ENCODE peak calls at places on chromosomes 6 and 20, in eight cellular contexts. L is activated CD4-positive, CD25-positive, alpha-beta regulatory T cell treated with anti-CD3 and anti-CD28 coated beads, Interleukin-2, amount 50 U/mL, for 72 hours; C is lung; B is epithelial cell of proximal tubule; A is stimulated activated CD8-positive, alpha-beta memory T cell treated with anti-CD3 and anti-CD28 coated beads, Interleukin-7, amount 100 ng/mL, for 1 hour; M is fibroblast of villous mesenchyme; U is uterus; N is effector CD8-positive, alpha-beta T cell. W is an unnamed sample.

GRCh38 chr20:13261460-13262301 is 40.6 kb downstream of the ISM1 start:
- DNase-seq in L (peak; percentile 58), C (peak; percentile 37), B (no peak), A (peak; percentile 8), M (peak; percentile 53), U (peak; percentile 25), N (peak; percentile 30), W (peak; percentile 74)

GRCh38 chr6:136922680-136922996 is 537 bp downstream of the SLC35D3 start:
- DNase-seq in L (no peak), C (no peak), B (no peak), A (no peak), M (no peak), U (no peak), N (no peak), W (no peak)

GRCh38 chr20:45575931-45576330 is 3.2 kb downstream of the WFDC8 start:
- DNase-seq in L (no peak), C (no peak), B (no peak), A (no peak), M (no peak), U (no peak), N (no peak), W (no peak)

GRCh38 chr6:56940977-56941376 is 13.9 kb upstream of the BEND6 start:
- DNase-seq in L (no peak), C (no peak), B (no peak), A (no peak), M (no peak), U (no peak), N (no peak), W (no peak)

GRCh38 chr6:38012573-38012972 is 193.0 kb downstream of the ZFAND3 start:
- DNase-seq in L (no peak), C (no peak), B (no peak), A (no peak), M (peak; percentile 65), U (no peak), N (no peak), W (no peak)

GRCh38 chr6:163706688-163707087 is 292.2 kb downstream of the QKI start:
- DNase-seq in L (no peak), C (no peak), B (no peak), A (no peak), M (no peak), U (no peak), N (no peak), W (no peak)

GRCh38 chr6:96002912-96003311 is 12.9 kb upstream of the FUT9 start:
- DNase-seq in L (no peak), C (no peak), B (no peak), A (no peak), M (no peak), U (peak; percentile 4), N (no peak), W (no peak)

GRCh38 chr20:9353916-9354276 is 160.5 kb upstream of the LAMP5 start:
- DNase-seq in L (no peak), C (no peak), B (no peak), A (no peak), M (peak; percentile 51), U (no peak), N (no peak), W (no peak)

GRCh38 chr6:146851837-146852236 is 253.1 kb downstream of the ADGB start:
- DNase-seq in L (no peak), C (no peak), B (no peak), A (no peak), M (peak; percentile 85), U (no peak), N (no peak), W (no peak)

GRCh38 chr20:53760025-53760441 is 166.4 kb upstream of the ZNF217 start:
- DNase-seq in L (no peak), C (no peak), B (no peak), A (no peak), M (no peak), U (no peak), N (no peak), W (no peak)

GRCh38 chr6:122068291-122068769 is 331.1 kb upstream of the HSF2 start:
- DNase-seq in L (no peak), C (no peak), B (no peak), A (no peak), M (peak; percentile 56), U (no peak), N (no peak), W (no peak)

GRCh38 chr6:150038202-150038830 is 13.0 kb upstream of the RAET1L start:
- DNase-seq in L (no peak), C (no peak), B (no peak), A (no peak), M (no peak), U (no peak), N (no peak), W (no peak)

GRCh38 chr20:3704085-3704484 is 8.3 kb downstream of the SIGLEC1 start:
- DNase-seq in L (no peak), C (no peak), B (no peak), A (no peak), M (no peak), U (no peak), N (no peak), W (no peak)

GRCh38 chr20:2695206-2695983 is 2.8 kb downstream of the EBF4 start:
- DNase-seq in L (no peak), C (no peak), B (no peak), A (no peak), M (no peak), U (no peak), N (no peak), W (no peak)

GRCh38 chr6:136551103-136551502 is 881 bp upstream of the MAP7 start:
- DNase-seq in L (no peak), C (no peak), B (no peak), A (no peak), M (peak; percentile 23), U (no peak), N (no peak), W (no peak)

GRCh38 chr6:120826253-120826652 is 508.0 kb downstream of the TBC1D32 start:
- DNase-seq in L (no peak), C (no peak), B (no peak), A (no peak), M (no peak), U (no peak), N (no peak), W (peak; percentile 18)

GRCh38 chr6:167141667-167142432 is 15.9 kb downstream of the GPR31 start:
- DNase-seq in L (peak; percentile 50), C (peak; percentile 42), B (no peak), A (no peak), M (peak; percentile 26), U (no peak), N (no peak), W (peak; percentile 86)

GRCh38 chr6:81769834-81770233 is 17.4 kb upstream of the TENT5A start:
- DNase-seq in L (no peak), C (no peak), B (no peak), A (no peak), M (no peak), U (no peak), N (no peak), W (no peak)

GRCh38 chr6:73798592-73798991 is 102.6 kb downstream of the CD109 start:
- DNase-seq in L (no peak), C (no peak), B (peak; percentile 94), A (no peak), M (peak; percentile 96), U (peak; percentile 83), N (no peak), W (peak; percentile 33)

GRCh38 chr20:49447364-49447763 is 35.1 kb downstream of the KCNB1 start:
- DNase-seq in L (no peak), C (no peak), B (no peak), A (no peak), M (no peak), U (no peak), N (no peak), W (no peak)

GRCh38 chr20:3340443-3340842 is 67.0 kb downstream of the DNAAF9 start:
- DNase-seq in L (no peak), C (peak; percentile 73), B (no peak), A (no peak), M (no peak), U (no peak), N (no peak), W (no peak)

GRCh38 chr6:26556263-26557070 is 18.3 kb downstream of the HMGN4 start:
- DNase-seq in L (peak; percentile 55), C (no peak), B (no peak), A (no peak), M (peak; percentile 82), U (peak; percentile 65), N (no peak), W (no peak)

GRCh38 chr6:34684919-34685318 is 11.6 kb downstream of the ILRUN start:
- DNase-seq in L (no peak), C (no peak), B (no peak), A (no peak), M (no peak), U (no peak), N (no peak), W (no peak)

GRCh38 chr6:24827162-24827561 is 28.4 kb upstream of the ARMH2 start:
- DNase-seq in L (no peak), C (no peak), B (no peak), A (no peak), M (no peak), U (no peak), N (no peak), W (no peak)

GRCh38 chr6:170092826-170093225 is 198.1 kb downstream of the DLL1 start:
- DNase-seq in L (peak; percentile 14), C (no peak), B (no peak), A (no peak), M (no peak), U (no peak), N (no peak), W (no peak)

W was measured in HuH-7.5.